ENCODE peak calls at places on chromosomes 5 and 9, in six cellular contexts. One of them, this sample, is unnamed.

GRCh38 chr9:88418025-88418424 is 29.8 kb downstream of the SPIN1 start:
- DNase-seq in T follicular helper cell: no peak
- DNase-seq in BE2C: no peak
- DNase-seq in NCI-H345: no peak
- DNase-seq in epithelial cell of esophagus: no peak
- DNase-seq in NCI-H1694 treated with DMSO at 0.1 percent for 48 hours: no peak
- DNase-seq in this sample: peak

GRCh38 chr5:58786035-58786434 is 203.2 kb downstream of the RAB3C start:
- DNase-seq in T follicular helper cell: no peak
- DNase-seq in BE2C: no peak
- DNase-seq in NCI-H345: no peak
- DNase-seq in epithelial cell of esophagus: no peak
- DNase-seq in NCI-H1694 treated with DMSO at 0.1 percent for 48 hours: no peak
- DNase-seq in this sample: no peak

GRCh38 chr5:144035341-144035740 is 135.1 kb downstream of the YIPF5 start:
- DNase-seq in T follicular helper cell: no peak
- DNase-seq in BE2C: no peak
- DNase-seq in NCI-H345: no peak
- DNase-seq in epithelial cell of esophagus: no peak
- DNase-seq in NCI-H1694 treated with DMSO at 0.1 percent for 48 hours: no peak
- DNase-seq in this sample: no peak

GRCh38 chr9:74771262-74771585 is 116.5 kb downstream of the TRPM6 start:
- DNase-seq in T follicular helper cell: no peak
- DNase-seq in BE2C: no peak
- DNase-seq in NCI-H345: no peak
- DNase-seq in epithelial cell of esophagus: no peak
- DNase-seq in NCI-H1694 treated with DMSO at 0.1 percent for 48 hours: no peak
- DNase-seq in this sample: no peak

GRCh38 chr9:25724424-25724823 is 46.2 kb upstream of the TUSC1 start:
- DNase-seq in T follicular helper cell: no peak
- DNase-seq in BE2C: no peak
- DNase-seq in NCI-H345: no peak
- DNase-seq in epithelial cell of esophagus: peak
- DNase-seq in NCI-H1694 treated with DMSO at 0.1 percent for 48 hours: no peak
- DNase-seq in this sample: no peak

GRCh38 chr9:126902160-126902559 is 12.4 kb upstream of the RALGPS1 start:
- DNase-seq in T follicular helper cell: no peak
- DNase-seq in BE2C: no peak
- DNase-seq in NCI-H345: no peak
- DNase-seq in epithelial cell of esophagus: no peak
- DNase-seq in NCI-H1694 treated with DMSO at 0.1 percent for 48 hours: no peak
- DNase-seq in this sample: no peak

GRCh38 chr9:8961186-8961666 is 1161.6 kb upstream of the DMAC1 start:
- DNase-seq in T follicular helper cell: no peak
- DNase-seq in BE2C: no peak
- DNase-seq in NCI-H345: no peak
- DNase-seq in epithelial cell of esophagus: no peak
- DNase-seq in NCI-H1694 treated with DMSO at 0.1 percent for 48 hours: no peak
- DNase-seq in this sample: no peak

GRCh38 chr9:77588319-77588937 is 59.7 kb downstream of the GNA14 start:
- DNase-seq in T follicular helper cell: no peak
- DNase-seq in BE2C: no peak
- DNase-seq in NCI-H345: no peak
- DNase-seq in epithelial cell of esophagus: peak
- DNase-seq in NCI-H1694 treated with DMSO at 0.1 percent for 48 hours: no peak
- DNase-seq in this sample: peak

GRCh38 chr5:997001-997474 is 11.6 kb upstream of the NKD2 start:
- DNase-seq in T follicular helper cell: no peak
- DNase-seq in BE2C: no peak
- DNase-seq in NCI-H345: no peak
- DNase-seq in epithelial cell of esophagus: no peak
- DNase-seq in NCI-H1694 treated with DMSO at 0.1 percent for 48 hours: no peak
- DNase-seq in this sample: peak

GRCh38 chr5:79448336-79448735 is 65.6 kb downstream of the HOMER1 start:
- DNase-seq in T follicular helper cell: no peak
- DNase-seq in BE2C: no peak
- DNase-seq in NCI-H345: no peak
- DNase-seq in epithelial cell of esophagus: no peak
- DNase-seq in NCI-H1694 treated with DMSO at 0.1 percent for 48 hours: no peak
- DNase-seq in this sample: no peak

GRCh38 chr5:75951716-75952115 is 131.5 kb upstream of the SV2C start:
- DNase-seq in T follicular helper cell: no peak
- DNase-seq in BE2C: no peak
- DNase-seq in NCI-H345: no peak
- DNase-seq in epithelial cell of esophagus: no peak
- DNase-seq in NCI-H1694 treated with DMSO at 0.1 percent for 48 hours: no peak
- DNase-seq in this sample: no peak